ENCODE peak calls at places on chromosomes 3 and 15, in ten cellular contexts. T is activated T-helper 1 cell treated with anti-CD3 and anti-CD28 coated beads, Interleukin-2, amount 50 U/mL, for 16 hours; K is MV-4-11; I is bronchial epithelial cell; Q is HFFc6; A is memory B cell; O is stimulated activated CD8-positive, alpha-beta memory T cell treated with anti-CD3 and anti-CD28 coated beads, Interleukin-2, amount 100 ng/mL, for 1 hour; M is iris pigment epithelial cell; H is B cell; X is fibroblast of gingiva. S is an unnamed sample.

GRCh38 chr15:92801774-92802464 is 98.2 kb upstream of the CHD2 start:
- DNase-seq in T (no peak), K (peak; percentile 92), I (peak; percentile 88), Q (peak; percentile 95), A (no peak), O (no peak), M (peak; percentile 87), H (no peak), X (peak; percentile 81), S (peak; percentile 52)

GRCh38 chr3:122497425-122497824 is 17.3 kb downstream of the KPNA1 start:
- DNase-seq in T (no peak), K (peak; percentile 90), I (peak; percentile 97), Q (peak; percentile 91), A (no peak), O (peak; percentile 24), M (peak; percentile 93), H (no peak), X (peak; percentile 92), S (no peak)

GRCh38 chr3:143464850-143465249 is 345.3 kb downstream of the CHST2 start:
- DNase-seq in T (no peak), K (no peak), I (peak; percentile 38), Q (no peak), A (no peak), O (no peak), M (no peak), H (no peak), X (no peak), S (peak; percentile 25)

GRCh38 chr15:80175436-80175835 is 22.6 kb downstream of the FAH start:
- DNase-seq in T (no peak), K (no peak), I (no peak), Q (no peak), A (no peak), O (no peak), M (no peak), H (no peak), X (no peak), S (no peak)

GRCh38 chr3:62368705-62369475 is 4.5 kb downstream of the FEZF2 start:
- DNase-seq in T (no peak), K (no peak), I (no peak), Q (no peak), A (no peak), O (no peak), M (no peak), H (no peak), X (no peak), S (no peak)

GRCh38 chr15:100332231-100332630 is 9.5 kb downstream of the ADAMTS17 start:
- DNase-seq in T (no peak), K (no peak), I (no peak), Q (no peak), A (no peak), O (no peak), M (no peak), H (no peak), X (no peak), S (no peak)

GRCh38 chr15:90160781-90161727 is 40.1 kb upstream of the SEMA4B start:
- DNase-seq in T (no peak), K (no peak), I (peak; percentile 72), Q (no peak), A (no peak), O (no peak), M (no peak), H (no peak), X (no peak), S (no peak)

GRCh38 chr3:40404591-40405198 is 17.7 kb downstream of the ENTPD3 start:
- DNase-seq in T (no peak), K (no peak), I (no peak), Q (no peak), A (no peak), O (no peak), M (no peak), H (no peak), X (no peak), S (no peak)

GRCh38 chr3:170726976-170727661 is 141.2 kb upstream of the SLC7A14 start:
- DNase-seq in T (no peak), K (no peak), I (peak; percentile 91), Q (peak; percentile 90), A (no peak), O (no peak), M (peak; percentile 95), H (no peak), X (peak; percentile 86), S (no peak)

GRCh38 chr15:98772895-98773294 is 124.6 kb downstream of the IGF1R start:
- DNase-seq in T (no peak), K (no peak), I (no peak), Q (no peak), A (no peak), O (no peak), M (no peak), H (no peak), X (no peak), S (no peak)

GRCh38 chr15:89378699-89379422 is 44.2 kb upstream of the POLG start:
- DNase-seq in T (no peak), K (no peak), I (no peak), Q (no peak), A (no peak), O (no peak), M (no peak), H (no peak), X (no peak), S (no peak)

GRCh38 chr15:69170597-69170996 is 10.2 kb downstream of the GLCE start:
- DNase-seq in T (no peak), K (no peak), I (no peak), Q (no peak), A (no peak), O (no peak), M (no peak), H (no peak), X (no peak), S (no peak)

GRCh38 chr3:140455476-140455875 is 222.4 kb upstream of the TRIM42 start:
- DNase-seq in T (no peak), K (no peak), I (no peak), Q (no peak), A (no peak), O (no peak), M (no peak), H (no peak), X (peak; percentile 33), S (no peak)

GRCh38 chr15:50810128-50810527 is 44.6 kb upstream of the SPPL2A start:
- DNase-seq in T (no peak), K (no peak), I (peak; percentile 3), Q (no peak), A (no peak), O (no peak), M (no peak), H (no peak), X (no peak), S (no peak)

GRCh38 chr3:135131290-135131689 is 336.2 kb downstream of the EPHB1 start:
- DNase-seq in T (no peak), K (no peak), I (no peak), Q (no peak), A (no peak), O (no peak), M (no peak), H (no peak), X (no peak), S (no peak)

GRCh38 chr15:77540346-77541060 is 92.2 kb downstream of the LINGO1 start:
- DNase-seq in T (no peak), K (peak; percentile 58), I (no peak), Q (no peak), A (no peak), O (no peak), M (no peak), H (no peak), X (no peak), S (no peak)

GRCh38 chr3:182469086-182469485 is 324.2 kb upstream of the ATP11B start:
- DNase-seq in T (no peak), K (no peak), I (no peak), Q (no peak), A (no peak), O (no peak), M (no peak), H (no peak), X (no peak), S (no peak)

GRCh38 chr3:177733233-177733632 is 536.0 kb upstream of the TBL1XR1 start:
- DNase-seq in T (no peak), K (no peak), I (no peak), Q (no peak), A (no peak), O (no peak), M (no peak), H (no peak), X (peak; percentile 66), S (no peak)

GRCh38 chr3:197912770-197913476 is 37.1 kb upstream of the RPL35A start:
- DNase-seq in T (no peak), K (no peak), I (no peak), Q (no peak), A (no peak), O (no peak), M (peak; percentile 47), H (no peak), X (no peak), S (no peak)

GRCh38 chr3:119330181-119330580 is 36.0 kb downstream of the ARHGAP31 start:
- DNase-seq in T (no peak), K (no peak), I (no peak), Q (no peak), A (no peak), O (no peak), M (no peak), H (no peak), X (no peak), S (no peak)

GRCh38 chr3:37899101-37899707 is 37.5 kb downstream of the CTDSPL start:
- DNase-seq in T (no peak), K (peak; percentile 19), I (no peak), Q (no peak), A (no peak), O (no peak), M (no peak), H (no peak), X (no peak), S (no peak)

GRCh38 chr15:33201376-33202189 is 7.1 kb upstream of the FMN1 start:
- DNase-seq in T (peak; percentile 34), K (peak; percentile 54), I (peak; percentile 93), Q (peak; percentile 77), A (no peak), O (peak; percentile 8), M (peak; percentile 24), H (peak; percentile 56), X (no peak), S (peak; percentile 27)

GRCh38 chr3:16064660-16065414 is 109.6 kb upstream of the GALNT15 start:
- DNase-seq in T (no peak), K (peak; percentile 7), I (peak; percentile 68), Q (peak; percentile 83), A (no peak), O (no peak), M (peak; percentile 97), H (no peak), X (peak; percentile 91), S (peak; percentile 71)

GRCh38 chr3:106673926-106674569 is 703.2 kb upstream of the CCDC54 start:
- DNase-seq in T (no peak), K (no peak), I (no peak), Q (no peak), A (no peak), O (no peak), M (peak; percentile 16), H (no peak), X (no peak), S (no peak)

GRCh38 chr3:184748219-184749135 is 36.6 kb upstream of the MAGEF1 start:
- DNase-seq in T (no peak), K (peak; percentile 82), I (peak; percentile 52), Q (no peak), A (no peak), O (no peak), M (no peak), H (no peak), X (no peak), S (no peak)

GRCh38 chr3:152348436-152349177 is 79.9 kb downstream of the MBNL1 start:
- DNase-seq in T (no peak), K (no peak), I (no peak), Q (no peak), A (no peak), O (no peak), M (peak; percentile 50), H (no peak), X (peak; percentile 54), S (no peak)

GRCh38 chr15:51516291-51516690 is 106.3 kb downstream of the DMXL2 start:
- DNase-seq in T (no peak), K (no peak), I (no peak), Q (no peak), A (no peak), O (no peak), M (no peak), H (no peak), X (no peak), S (no peak)

GRCh38 chr3:179493260-179493659 is 42.0 kb upstream of the GNB4 start:
- DNase-seq in T (no peak), K (no peak), I (no peak), Q (no peak), A (no peak), O (no peak), M (no peak), H (no peak), X (no peak), S (no peak)